ENCODE peak calls at places on chromosomes 6 and 20, in ten cellular contexts. One of them, this sample, is unnamed.

GRCh38 chr20:34479627-34480026 is 36.6 kb upstream of the DYNLRB1 start:
- DNase-seq in RWPE1: no peak
- DNase-seq in IMR-90: no peak
- DNase-seq in psoas muscle: no peak
- DNase-seq in AG10803: no peak
- DNase-seq in esophagus squamous epithelium: no peak
- DNase-seq in A549: no peak
- DNase-seq in K562: no peak
- DNase-seq in CD4-positive, alpha-beta T cell: no peak
- DNase-seq in breast epithelium: no peak
- DNase-seq in this sample: no peak

GRCh38 chr6:67630146-67630545 is 1004.9 kb upstream of the ADGRB3 start:
- DNase-seq in esophagus squamous epithelium: no peak
- DNase-seq in A549: no peak
- DNase-seq in breast epithelium: no peak
- DNase-seq in CD4-positive, alpha-beta T cell: no peak
- DNase-seq in RWPE1: peak; percentile 15
- DNase-seq in AG10803: peak; percentile 70
- DNase-seq in IMR-90: peak; percentile 74
- DNase-seq in K562: peak; percentile 19
- DNase-seq in psoas muscle: no peak
- DNase-seq in this sample: no peak

GRCh38 chr20:8809107-8809953 is 259.6 kb upstream of the PLCB4 start:
- DNase-seq in breast epithelium: no peak
- DNase-seq in A549: no peak
- DNase-seq in psoas muscle: no peak
- DNase-seq in RWPE1: no peak
- DNase-seq in esophagus squamous epithelium: no peak
- DNase-seq in IMR-90: no peak
- DNase-seq in CD4-positive, alpha-beta T cell: no peak
- DNase-seq in K562: no peak
- DNase-seq in AG10803: no peak
- DNase-seq in this sample: no peak

GRCh38 chr6:2215342-2215741 is 30.1 kb downstream of the GMDS start:
- DNase-seq in breast epithelium: no peak
- DNase-seq in A549: no peak
- DNase-seq in AG10803: no peak
- DNase-seq in psoas muscle: no peak
- DNase-seq in IMR-90: no peak
- DNase-seq in CD4-positive, alpha-beta T cell: no peak
- DNase-seq in esophagus squamous epithelium: no peak
- DNase-seq in K562: no peak
- DNase-seq in RWPE1: no peak
- DNase-seq in this sample: no peak

GRCh38 chr20:10469599-10469998 is 34.5 kb downstream of the SLX4IP start:
- DNase-seq in A549: peak; percentile 76
- DNase-seq in RWPE1: peak; percentile 44
- DNase-seq in CD4-positive, alpha-beta T cell: no peak
- DNase-seq in esophagus squamous epithelium: no peak
- DNase-seq in psoas muscle: no peak
- DNase-seq in AG10803: peak; percentile 88
- DNase-seq in breast epithelium: no peak
- DNase-seq in K562: peak; percentile 64
- DNase-seq in IMR-90: peak; percentile 87
- DNase-seq in this sample: no peak

GRCh38 chr6:132763269-132763668 is 5.6 kb upstream of the VNN2 start:
- DNase-seq in A549: no peak
- DNase-seq in RWPE1: no peak
- DNase-seq in IMR-90: no peak
- DNase-seq in breast epithelium: no peak
- DNase-seq in esophagus squamous epithelium: no peak
- DNase-seq in K562: peak; percentile 21
- DNase-seq in psoas muscle: no peak
- DNase-seq in AG10803: no peak
- DNase-seq in CD4-positive, alpha-beta T cell: peak; percentile 46
- DNase-seq in this sample: no peak

GRCh38 chr20:51607170-51607569 is 64.7 kb upstream of the NFATC2 start:
- DNase-seq in esophagus squamous epithelium: no peak
- DNase-seq in IMR-90: no peak
- DNase-seq in AG10803: no peak
- DNase-seq in A549: no peak
- DNase-seq in CD4-positive, alpha-beta T cell: no peak
- DNase-seq in breast epithelium: no peak
- DNase-seq in K562: no peak
- DNase-seq in psoas muscle: no peak
- DNase-seq in RWPE1: no peak
- DNase-seq in this sample: no peak

GRCh38 chr6:79946773-79947190 is 571 bp downstream of the ELOVL4 start:
- DNase-seq in breast epithelium: no peak
- DNase-seq in A549: peak; percentile 5
- DNase-seq in esophagus squamous epithelium: no peak
- DNase-seq in CD4-positive, alpha-beta T cell: no peak
- DNase-seq in psoas muscle: no peak
- DNase-seq in RWPE1: peak; percentile 34
- DNase-seq in AG10803: peak; percentile 12
- DNase-seq in IMR-90: peak; percentile 18
- DNase-seq in K562: no peak
- DNase-seq in this sample: no peak

GRCh38 chr6:130029163-130029562 is 10.8 kb downstream of the L3MBTL3 start:
- DNase-seq in CD4-positive, alpha-beta T cell: peak; percentile 12
- DNase-seq in psoas muscle: no peak
- DNase-seq in breast epithelium: no peak
- DNase-seq in IMR-90: no peak
- DNase-seq in AG10803: no peak
- DNase-seq in K562: no peak
- DNase-seq in RWPE1: no peak
- DNase-seq in A549: no peak
- DNase-seq in esophagus squamous epithelium: no peak
- DNase-seq in this sample: no peak

GRCh38 chr6:44062771-44063560 is 64.3 kb downstream of the MRPL14 start:
- DNase-seq in breast epithelium: no peak
- DNase-seq in RWPE1: no peak
- DNase-seq in K562: peak; percentile 93
- DNase-seq in CD4-positive, alpha-beta T cell: no peak
- DNase-seq in IMR-90: no peak
- DNase-seq in A549: no peak
- DNase-seq in esophagus squamous epithelium: no peak
- DNase-seq in psoas muscle: no peak
- DNase-seq in AG10803: no peak
- DNase-seq in this sample: no peak

GRCh38 chr6:104686550-104687155 is 173.1 kb downstream of the HACE1 start:
- DNase-seq in A549: no peak
- DNase-seq in esophagus squamous epithelium: no peak
- DNase-seq in breast epithelium: no peak
- DNase-seq in psoas muscle: no peak
- DNase-seq in IMR-90: no peak
- DNase-seq in RWPE1: no peak
- DNase-seq in CD4-positive, alpha-beta T cell: no peak
- DNase-seq in K562: no peak
- DNase-seq in AG10803: no peak
- DNase-seq in this sample: no peak

GRCh38 chr6:160030103-160030502 is 61.2 kb downstream of the IGF2R start:
- DNase-seq in AG10803: peak; percentile 96
- DNase-seq in K562: no peak
- DNase-seq in CD4-positive, alpha-beta T cell: no peak
- DNase-seq in esophagus squamous epithelium: no peak
- DNase-seq in psoas muscle: peak; percentile 95
- DNase-seq in breast epithelium: no peak
- DNase-seq in IMR-90: peak; percentile 97
- DNase-seq in A549: no peak
- DNase-seq in RWPE1: peak; percentile 95
- DNase-seq in this sample: no peak

GRCh38 chr20:11849270-11849920 is 68.3 kb upstream of the BTBD3 start:
- DNase-seq in breast epithelium: no peak
- DNase-seq in psoas muscle: no peak
- DNase-seq in K562: no peak
- DNase-seq in IMR-90: peak; percentile 50
- DNase-seq in RWPE1: no peak
- DNase-seq in AG10803: peak; percentile 6
- DNase-seq in A549: no peak
- DNase-seq in esophagus squamous epithelium: no peak
- DNase-seq in CD4-positive, alpha-beta T cell: no peak
- DNase-seq in this sample: no peak

DNA sequence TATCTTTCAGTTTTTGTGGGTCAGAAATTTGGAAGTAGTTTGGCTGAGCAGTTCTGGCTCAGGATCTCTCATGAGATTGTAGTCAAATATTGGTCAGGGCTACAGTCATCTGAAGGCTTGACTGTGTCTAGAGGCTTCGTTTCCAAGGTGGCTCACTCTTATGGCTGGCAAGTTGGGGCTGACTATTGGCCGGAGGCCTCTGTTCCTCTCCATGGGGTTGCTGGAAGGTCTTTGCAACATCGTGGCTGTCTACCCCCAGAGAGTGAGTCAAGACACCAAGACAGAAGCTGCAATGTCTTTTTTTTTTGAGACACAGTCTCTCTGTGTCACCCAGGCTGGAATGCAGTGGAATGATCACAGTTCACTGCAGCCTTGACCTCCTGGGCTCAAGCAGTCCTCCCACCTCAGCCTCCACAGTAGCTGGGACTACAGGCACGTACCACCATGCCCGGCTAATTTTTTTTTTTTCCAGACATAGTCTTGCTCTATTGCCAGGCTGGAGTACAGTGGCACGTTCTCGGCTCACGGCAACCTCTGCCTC is 29.4 kb upstream of the KIF3B start:
- DNase-seq in AG10803: no peak
- DNase-seq in breast epithelium: no peak
- DNase-seq in A549: no peak
- DNase-seq in IMR-90: no peak
- DNase-seq in esophagus squamous epithelium: no peak
- DNase-seq in RWPE1: no peak
- DNase-seq in psoas muscle: no peak
- DNase-seq in CD4-positive, alpha-beta T cell: no peak
- DNase-seq in K562: no peak
- DNase-seq in this sample: no peak
- TF ChIP-seq CTCF in AG10803: no peak
- TF ChIP-seq CTCF in breast epithelium: no peak
- TF ChIP-seq CTCF in A549: no peak
- TF ChIP-seq CTCF in IMR-90: no peak
- TF ChIP-seq CTCF in esophagus squamous epithelium: no peak
- TF ChIP-seq CTCF in RWPE1: no peak
- TF ChIP-seq CTCF in psoas muscle: no peak
- TF ChIP-seq CTCF in CD4-positive, alpha-beta T cell: no peak
- TF ChIP-seq CTCF in K562: no peak
- TF ChIP-seq CTCF in this sample: no peak

GRCh38 chr20:62412194-62413024 is 5.3 kb upstream of the CABLES2 start:
- DNase-seq in breast epithelium: no peak
- DNase-seq in A549: no peak
- DNase-seq in AG10803: no peak
- DNase-seq in RWPE1: no peak
- DNase-seq in esophagus squamous epithelium: no peak
- DNase-seq in CD4-positive, alpha-beta T cell: no peak
- DNase-seq in IMR-90: no peak
- DNase-seq in K562: peak; percentile 50
- DNase-seq in psoas muscle: no peak
- DNase-seq in this sample: no peak

GRCh38 chr20:62411479-62412193 is 4.6 kb upstream of the CABLES2 start:
- DNase-seq in CD4-positive, alpha-beta T cell: no peak
- DNase-seq in RWPE1: no peak
- DNase-seq in breast epithelium: no peak
- DNase-seq in IMR-90: no peak
- DNase-seq in K562: no peak
- DNase-seq in psoas muscle: no peak
- DNase-seq in A549: no peak
- DNase-seq in AG10803: no peak
- DNase-seq in esophagus squamous epithelium: no peak
- DNase-seq in this sample: no peak

GRCh38 chr20:62413025-62413580 is 6.0 kb upstream of the CABLES2 start:
- DNase-seq in psoas muscle: no peak
- DNase-seq in RWPE1: no peak
- DNase-seq in AG10803: no peak
- DNase-seq in esophagus squamous epithelium: no peak
- DNase-seq in breast epithelium: no peak
- DNase-seq in K562: no peak
- DNase-seq in CD4-positive, alpha-beta T cell: no peak
- DNase-seq in IMR-90: no peak
- DNase-seq in A549: no peak
- DNase-seq in this sample: no peak

GRCh38 chr20:62415354-62416111 is 8.4 kb upstream of the CABLES2 start:
- DNase-seq in IMR-90: no peak
- DNase-seq in esophagus squamous epithelium: no peak
- DNase-seq in AG10803: no peak
- DNase-seq in A549: no peak
- DNase-seq in RWPE1: no peak
- DNase-seq in CD4-positive, alpha-beta T cell: no peak
- DNase-seq in psoas muscle: no peak
- DNase-seq in breast epithelium: no peak
- DNase-seq in K562: no peak
- DNase-seq in this sample: no peak

DNA sequence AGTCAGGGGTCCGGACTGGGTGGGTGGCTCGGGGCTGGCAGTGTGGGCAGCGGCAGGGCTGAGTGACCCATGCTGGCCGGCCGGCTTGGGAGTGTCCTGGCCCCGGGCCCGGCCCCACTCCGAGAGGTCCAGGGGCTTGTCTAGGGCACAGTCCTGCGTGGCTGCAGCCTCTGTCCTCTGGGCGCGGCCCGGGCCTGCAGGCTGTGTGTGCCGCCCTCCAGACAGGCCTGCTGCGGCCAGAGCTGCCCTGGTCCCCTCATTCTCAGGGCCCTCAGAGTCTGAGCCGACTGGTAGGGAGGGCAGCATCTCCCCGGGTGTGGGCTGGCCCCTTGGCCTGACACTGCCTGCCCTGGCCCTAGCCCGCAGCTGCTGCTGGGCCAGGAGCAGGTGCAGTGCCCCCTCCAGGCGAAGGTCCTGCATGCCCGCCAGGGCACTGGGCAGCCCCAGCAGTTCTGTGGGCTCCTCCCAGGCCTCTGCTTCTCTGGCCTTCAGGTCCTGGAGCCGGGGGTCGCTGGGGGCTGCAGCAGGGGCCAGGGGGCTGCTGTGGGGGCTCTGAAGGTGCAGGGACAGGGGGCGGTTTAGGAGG is 6.9 kb upstream of the CABLES2 start:
- DNase-seq in K562: no peak
- DNase-seq in IMR-90: no peak
- DNase-seq in esophagus squamous epithelium: no peak
- DNase-seq in psoas muscle: no peak
- DNase-seq in RWPE1: no peak
- DNase-seq in A549: peak; percentile 47
- DNase-seq in breast epithelium: no peak
- DNase-seq in AG10803: no peak
- DNase-seq in CD4-positive, alpha-beta T cell: no peak
- DNase-seq in this sample: no peak
- TF ChIP-seq CTCF in K562: no peak
- TF ChIP-seq CTCF in IMR-90: peak; percentile 11
- TF ChIP-seq CTCF in esophagus squamous epithelium: no peak
- TF ChIP-seq CTCF in psoas muscle: no peak
- TF ChIP-seq CTCF in RWPE1: peak; percentile 24
- TF ChIP-seq CTCF in A549: peak; percentile 26
- TF ChIP-seq CTCF in breast epithelium: no peak
- TF ChIP-seq CTCF in AG10803: no peak
- TF ChIP-seq CTCF in CD4-positive, alpha-beta T cell: no peak
- TF ChIP-seq CTCF in this sample: no peak

GRCh38 chr6:93721386-93722048 is 302.2 kb upstream of the EPHA7 start:
- DNase-seq in CD4-positive, alpha-beta T cell: no peak
- DNase-seq in psoas muscle: no peak
- DNase-seq in A549: no peak
- DNase-seq in RWPE1: no peak
- DNase-seq in K562: peak; percentile 1
- DNase-seq in breast epithelium: no peak
- DNase-seq in IMR-90: no peak
- DNase-seq in AG10803: no peak
- DNase-seq in esophagus squamous epithelium: no peak
- DNase-seq in this sample: no peak
- TF ChIP-seq CTCF in CD4-positive, alpha-beta T cell: no peak
- TF ChIP-seq CTCF in psoas muscle: no peak
- TF ChIP-seq CTCF in A549: peak; percentile 9
- TF ChIP-seq CTCF in RWPE1: no peak
- TF ChIP-seq CTCF in K562: no peak
- TF ChIP-seq CTCF in breast epithelium: no peak
- TF ChIP-seq CTCF in IMR-90: no peak
- TF ChIP-seq CTCF in AG10803: no peak
- TF ChIP-seq CTCF in esophagus squamous epithelium: no peak
- TF ChIP-seq CTCF in this sample: peak; percentile 62

GRCh38 chr6:134177236-134177635 is 124.8 kb upstream of the SLC2A12 start:
- DNase-seq in K562: no peak
- DNase-seq in psoas muscle: no peak
- DNase-seq in AG10803: no peak
- DNase-seq in IMR-90: no peak
- DNase-seq in RWPE1: no peak
- DNase-seq in breast epithelium: no peak
- DNase-seq in esophagus squamous epithelium: no peak
- DNase-seq in A549: no peak
- DNase-seq in CD4-positive, alpha-beta T cell: no peak
- DNase-seq in this sample: no peak
- TF ChIP-seq CTCF in K562: no peak
- TF ChIP-seq CTCF in psoas muscle: no peak
- TF ChIP-seq CTCF in AG10803: no peak
- TF ChIP-seq CTCF in IMR-90: no peak
- TF ChIP-seq CTCF in RWPE1: no peak
- TF ChIP-seq CTCF in breast epithelium: no peak
- TF ChIP-seq CTCF in esophagus squamous epithelium: no peak
- TF ChIP-seq CTCF in A549: no peak
- TF ChIP-seq CTCF in CD4-positive, alpha-beta T cell: no peak
- TF ChIP-seq CTCF in this sample: no peak